ENCODE peak calls at places on chromosomes 3 and 15, in four cellular contexts. P is A549, U is HCT116, W is spleen. C is an unnamed sample.

GRCh38 chr3:567488-568173 is 371.1 kb downstream of the CHL1 start:
- DNase-seq in W (no peak), P (no peak), U (no peak), C (no peak)

GRCh38 chr15:31274496-31275330 is 51.9 kb upstream of the KLF13 start:
- DNase-seq in P (no peak), U (no peak), W (peak; percentile 47), C (no peak)

GRCh38 chr15:90564109-90564508 is 34.4 kb downstream of the CRTC3 start:
- DNase-seq in P (no peak), W (no peak), U (no peak), C (no peak)

GRCh38 chr15:83057660-83058376 is 9.2 kb downstream of the BTBD1 start:
- DNase-seq in P (no peak), W (no peak), U (no peak), C (no peak)

GRCh38 chr15:98737122-98737521 is 88.8 kb downstream of the IGF1R start:
- DNase-seq in U (no peak), W (no peak), P (no peak), C (no peak)

GRCh38 chr3:46629571-46630517 is 17.5 kb downstream of the FAM240A start:
- DNase-seq in P (peak; percentile 48), U (peak; percentile 52), W (peak; percentile 94), C (peak; percentile 79)

GRCh38 chr3:182644800-182645433 is 148.4 kb upstream of the ATP11B start:
- DNase-seq in U (no peak), W (no peak), P (no peak), C (no peak)

GRCh38 chr3:138284079-138284478 is 45.6 kb downstream of the NME9 start:
- DNase-seq in W (no peak), U (no peak), P (no peak), C (no peak)

GRCh38 chr15:68032672-68033071 is 21.4 kb upstream of the PIAS1 start:
- DNase-seq in U (no peak), W (no peak), P (no peak), C (no peak)

GRCh38 chr3:69406156-69406555 is 20.3 kb upstream of the FRMD4B start:
- DNase-seq in P (no peak), W (no peak), U (no peak), C (no peak)

GRCh38 chr15:31216210-31216911 is 110.3 kb upstream of the KLF13 start:
- DNase-seq in W (peak; percentile 97), P (peak; percentile 86), U (no peak), C (peak; percentile 70)

GRCh38 chr15:39661776-39662175 is 80.9 kb downstream of the THBS1 start:
- DNase-seq in U (no peak), P (no peak), W (no peak), C (no peak)

GRCh38 chr15:91940466-91941381 is 87.2 kb downstream of the SLCO3A1 start:
- DNase-seq in P (no peak), U (no peak), W (no peak), C (no peak)

GRCh38 chr3:102189564-102190339 is 245.1 kb upstream of the ZPLD1 start:
- DNase-seq in P (no peak), U (no peak), W (no peak), C (no peak)

GRCh38 chr15:28984421-28985375 is 98.9 kb downstream of the APBA2 start:
- DNase-seq in W (no peak), U (no peak), P (no peak), C (no peak)

GRCh38 chr3:126339466-126339865 is 17.7 kb downstream of the KLF15 start:
- DNase-seq in P (no peak), W (no peak), U (no peak), C (no peak)

GRCh38 chr3:192831111-192831644 is 86.5 kb downstream of the MB21D2 start:
- DNase-seq in P (no peak), U (no peak), W (no peak), C (no peak)

GRCh38 chr15:77002954-77003912 is 8.3 kb downstream of the PSTPIP1 start:
- DNase-seq in W (peak; percentile 93), P (no peak), U (no peak), C (no peak)

GRCh38 chr3:66592927-66593625 is 92.3 kb upstream of the LRIG1 start:
- DNase-seq in P (no peak), U (no peak), W (no peak), C (no peak)

GRCh38 chr3:72306800-72307341 is 521.9 kb upstream of the PROK2 start:
- DNase-seq in W (no peak), U (no peak), P (no peak), C (no peak)

GRCh38 chr3:113769551-113769950 is 22.7 kb downstream of the ATP6V1A start:
- DNase-seq in P (peak; percentile 53), W (no peak), U (no peak), C (no peak)

GRCh38 chr3:11384074-11384473 is 111.9 kb downstream of the ATG7 start:
- DNase-seq in U (no peak), W (no peak), P (no peak), C (no peak)

GRCh38 chr3:142787719-142788118 is 63.9 kb downstream of the TRPC1 start:
- DNase-seq in W (no peak), U (no peak), P (no peak), C (no peak)

GRCh38 chr15:65870889-65871533 is 1.7 kb downstream of the RAB11A start:
- DNase-seq in P (peak; percentile 79), U (no peak), W (no peak), C (peak; percentile 21)

GRCh38 chr3:136584728-136585127 is 167.4 kb downstream of the STAG1 start:
- DNase-seq in P (no peak), U (no peak), W (no peak), C (no peak)

GRCh38 chr15:95024388-95024787 is 793.0 kb downstream of the MCTP2 start:
- DNase-seq in P (no peak), W (no peak), U (peak; percentile 24), C (no peak)

GRCh38 chr3:133831966-133832801 is 26.6 kb downstream of the SRPRB start:
- DNase-seq in W (no peak), P (no peak), U (no peak), C (peak; percentile 47)

GRCh38 chr15:51483985-51484384 is 138.6 kb downstream of the DMXL2 start:
- DNase-seq in U (no peak), P (no peak), W (no peak), C (no peak)

GRCh38 chr3:111929484-111929883 is 49.3 kb upstream of the ABHD10 start:
- DNase-seq in P (no peak), W (no peak), U (no peak), C (no peak)
- TF ChIP-seq POLR2A in P (no peak), W (no peak), U (peak; percentile 30), C (no peak)

GRCh38 chr3:123961508-123961856 is 453 bp upstream of the CCDC14 start:
- DNase-seq in U (no peak), W (no peak), P (no peak), C (no peak)

DNA sequence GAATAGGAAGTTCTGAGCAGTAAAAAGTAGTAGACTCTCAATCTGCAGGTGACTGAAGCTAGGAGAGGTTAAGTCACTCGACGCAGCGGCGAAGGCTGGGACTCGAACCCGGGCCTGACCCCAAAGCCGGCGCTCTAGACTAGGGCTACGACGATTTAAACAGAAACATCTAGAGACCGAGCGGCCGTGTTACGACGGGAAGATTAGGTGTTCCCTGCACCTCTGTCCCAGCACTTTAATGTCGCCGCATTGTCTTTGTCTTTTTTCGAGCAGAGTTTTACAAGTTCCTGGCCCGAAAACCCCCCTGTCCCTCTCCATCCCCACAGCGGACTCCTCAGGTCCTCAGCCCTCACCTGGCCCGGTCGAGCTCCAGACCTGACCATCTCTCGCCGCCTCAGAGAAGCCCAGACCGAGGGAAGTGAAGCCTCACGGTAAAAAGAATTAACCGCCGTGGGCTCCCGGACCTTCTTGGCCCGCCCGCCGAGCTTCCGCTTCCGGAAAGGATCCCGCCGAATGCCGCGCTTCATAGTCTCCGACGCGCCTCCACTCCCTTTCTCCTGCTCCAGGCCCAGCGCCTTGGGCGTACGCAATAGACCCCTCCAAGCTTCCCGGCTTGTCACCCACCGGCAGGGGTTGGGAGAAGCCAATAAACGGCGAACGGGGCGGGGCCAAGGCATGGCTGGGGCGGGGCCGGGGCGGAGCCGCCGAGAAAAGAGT is at the start of gene CCDC14:
- DNase-seq in W (peak; percentile 94), P (peak; percentile 80), U (peak; percentile 91), C (peak; percentile 52)
- TF ChIP-seq POLR2A in W (no peak), P (peak; percentile 67), U (peak; percentile 75), C (peak; percentile 73)

GRCh38 chr3:29511701-29512100 is 230.8 kb downstream of the RBMS3 start:
- DNase-seq in W (no peak), P (no peak), U (no peak), C (no peak)

GRCh38 chr3:29514170-29514569 is 233.3 kb downstream of the RBMS3 start:
- DNase-seq in W (no peak), U (no peak), P (no peak), C (no peak)

GRCh38 chr3:29514912-29515311 is 234.0 kb downstream of the RBMS3 start:
- DNase-seq in P (no peak), W (no peak), U (no peak), C (no peak)

GRCh38 chr3:29512620-29513019 is 231.7 kb downstream of the RBMS3 start:
- DNase-seq in P (no peak), W (no peak), U (no peak), C (no peak)

GRCh38 chr3:29513236-29513635 is 232.4 kb downstream of the RBMS3 start:
- DNase-seq in W (no peak), U (no peak), P (no peak), C (no peak)
- TF ChIP-seq POLR2A in W (no peak), U (no peak), P (no peak), C (no peak)

DNA sequence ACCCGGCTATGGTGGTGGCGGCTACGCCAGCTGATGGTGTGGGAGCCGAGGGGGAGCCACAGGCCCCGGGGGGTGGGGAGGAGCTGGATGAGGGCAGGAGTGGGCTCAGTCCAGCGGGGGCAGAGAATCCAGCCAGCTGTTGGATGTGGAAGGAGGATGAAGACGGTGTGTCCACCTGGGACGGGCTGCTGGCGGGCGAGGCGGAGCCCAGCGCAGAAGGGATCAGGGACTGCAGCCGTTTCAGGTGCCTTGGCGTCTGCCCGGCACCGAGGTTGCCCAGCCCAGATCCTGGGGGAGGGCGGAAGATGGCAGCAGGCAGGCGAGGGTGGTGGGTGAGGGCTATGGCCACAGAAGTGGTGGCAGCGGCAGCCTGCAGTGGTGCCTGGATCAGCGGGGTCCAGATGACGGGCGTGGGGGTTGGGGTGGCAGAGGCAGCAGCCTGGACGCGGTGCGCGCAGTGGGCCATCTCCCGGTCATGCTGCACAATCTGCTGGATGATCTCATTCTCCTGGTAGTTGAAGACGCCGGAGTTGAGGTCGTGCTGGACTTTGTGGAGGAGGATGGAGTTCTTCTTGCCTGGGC is 45.3 kb downstream of the HCN4 start:
- DNase-seq in U (no peak), W (peak; percentile 53), P (no peak), C (no peak)
- TF ChIP-seq POLR2A in U (no peak), W (no peak), P (no peak), C (no peak)